ENCODE peak calls at places on chromosomes 4 and X, in eight cellular contexts. D, X, O, N, F, A, Y and U are unnamed samples.

GRCh38 chr4:65502151-65502691 is 168.1 kb downstream of the EPHA5 start:
- DNase-seq in D (no peak), X (no peak), O (no peak), N (no peak), F (no peak), A (no peak), Y (no peak), U (no peak)

GRCh38 chrX:75483935-75484334 is 38.9 kb downstream of the ZDHHC15 start:
- DNase-seq in D (no peak), X (no peak), O (no peak), N (no peak), F (no peak), A (no peak), Y (no peak), U (no peak)

GRCh38 chr4:169621754-169622481 is 1.5 kb downstream of the CLCN3 start:
- DNase-seq in D (no peak), X (no peak), O (no peak), N (no peak), F (no peak), A (no peak), Y (no peak), U (no peak)

GRCh38 chr4:109915385-109916002 is 2.8 kb downstream of the EGF start:
- DNase-seq in D (no peak), X (no peak), O (no peak), N (no peak), F (no peak), A (no peak), Y (no peak), U (no peak)

GRCh38 chrX:135531813-135532212 is 11.4 kb downstream of the INTS6L start:
- DNase-seq in D (no peak), X (no peak), O (no peak), N (no peak), F (no peak), A (no peak), Y (no peak), U (no peak)

GRCh38 chr4:53194727-53195126 is 171.1 kb downstream of the SCFD2 start:
- DNase-seq in D (no peak), X (no peak), O (no peak), N (no peak), F (no peak), A (no peak), Y (no peak), U (no peak)

GRCh38 chr4:124028172-124028571 is 631.6 kb downstream of the SPRY1 start:
- DNase-seq in D (no peak), X (no peak), O (no peak), N (no peak), F (no peak), A (no peak), Y (no peak), U (no peak)

GRCh38 chr4:185682236-185682635 is 129.8 kb downstream of the SORBS2 start:
- DNase-seq in D (no peak), X (no peak), O (no peak), N (no peak), F (no peak), A (no peak), Y (no peak), U (no peak)

GRCh38 chr4:36274158-36274557 is 7.3 kb upstream of the DTHD1 start:
- DNase-seq in D (no peak), X (no peak), O (no peak), N (no peak), F (no peak), A (no peak), Y (no peak), U (no peak)

GRCh38 chr4:114690571-114690970 is 92.0 kb downstream of the UGT8 start:
- DNase-seq in D (no peak), X (no peak), O (no peak), N (no peak), F (no peak), A (no peak), Y (no peak), U (no peak)

GRCh38 chr4:43132010-43132582 is 239.6 kb downstream of the GRXCR1 start:
- DNase-seq in D (no peak), X (peak), O (no peak), N (peak), F (no peak), A (peak), Y (peak), U (peak)

GRCh38 chrX:139691493-139691842 is 16.5 kb downstream of the MCF2 start:
- DNase-seq in D (no peak), X (no peak), O (no peak), N (peak), F (no peak), A (peak), Y (no peak), U (no peak)

GRCh38 chr4:76147454-76148141 is 599 bp downstream of the NUP54 start:
- DNase-seq in D (peak), X (no peak), O (peak), N (no peak), F (peak), A (peak), Y (peak), U (peak)

DNA sequence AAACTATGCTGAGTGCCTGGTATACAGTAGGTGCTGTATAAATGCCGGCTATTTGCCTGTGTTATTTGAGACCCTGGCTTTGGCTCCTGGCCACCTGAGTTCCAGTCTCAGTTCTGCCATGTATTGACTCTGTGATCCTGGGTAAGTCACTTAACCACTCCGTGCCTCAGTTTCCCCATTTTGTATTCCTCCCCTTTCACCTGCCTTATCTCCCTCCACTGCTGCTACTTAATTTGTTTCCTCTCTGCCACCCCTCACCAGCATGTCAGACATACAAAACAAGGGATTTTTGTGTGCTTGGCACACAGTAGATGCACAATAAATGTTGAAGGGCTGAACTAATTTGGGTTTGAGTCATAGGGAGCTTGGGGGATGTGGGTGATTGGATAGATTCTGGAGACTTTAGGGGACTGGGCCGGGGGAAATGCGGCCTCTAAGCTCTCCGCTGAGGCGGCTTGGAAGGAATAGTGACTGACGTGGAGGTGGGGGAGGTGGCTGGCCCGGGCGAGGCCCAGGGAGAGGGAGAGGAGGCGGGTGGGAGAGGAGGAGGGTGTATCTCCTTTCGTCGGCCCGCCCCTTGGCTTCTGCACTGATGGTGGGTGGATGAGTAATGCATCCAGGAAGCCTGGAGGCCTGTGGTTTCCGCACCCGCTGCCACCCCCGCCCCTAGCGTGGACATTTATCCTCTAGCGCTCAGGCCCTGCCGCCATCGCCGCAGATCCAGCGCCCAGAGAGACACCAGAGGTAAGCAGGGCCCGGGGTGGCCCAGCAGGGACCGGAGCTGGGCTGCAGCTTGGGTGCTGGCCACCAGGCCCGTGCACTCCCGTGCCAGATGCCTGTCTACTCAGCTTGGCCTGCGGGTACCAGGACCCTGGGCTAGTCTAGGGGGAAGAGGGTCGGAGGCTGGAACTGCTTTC is at the start of gene TIMP1:
- DNase-seq in D (peak), X (peak), O (peak), N (peak), F (peak), A (peak), Y (peak), U (peak)
- TF ChIP-seq POLR2A in D (peak), X (no peak), O (peak), N (peak), F (no peak), A (no peak), Y (no peak), U (no peak)

DNA sequence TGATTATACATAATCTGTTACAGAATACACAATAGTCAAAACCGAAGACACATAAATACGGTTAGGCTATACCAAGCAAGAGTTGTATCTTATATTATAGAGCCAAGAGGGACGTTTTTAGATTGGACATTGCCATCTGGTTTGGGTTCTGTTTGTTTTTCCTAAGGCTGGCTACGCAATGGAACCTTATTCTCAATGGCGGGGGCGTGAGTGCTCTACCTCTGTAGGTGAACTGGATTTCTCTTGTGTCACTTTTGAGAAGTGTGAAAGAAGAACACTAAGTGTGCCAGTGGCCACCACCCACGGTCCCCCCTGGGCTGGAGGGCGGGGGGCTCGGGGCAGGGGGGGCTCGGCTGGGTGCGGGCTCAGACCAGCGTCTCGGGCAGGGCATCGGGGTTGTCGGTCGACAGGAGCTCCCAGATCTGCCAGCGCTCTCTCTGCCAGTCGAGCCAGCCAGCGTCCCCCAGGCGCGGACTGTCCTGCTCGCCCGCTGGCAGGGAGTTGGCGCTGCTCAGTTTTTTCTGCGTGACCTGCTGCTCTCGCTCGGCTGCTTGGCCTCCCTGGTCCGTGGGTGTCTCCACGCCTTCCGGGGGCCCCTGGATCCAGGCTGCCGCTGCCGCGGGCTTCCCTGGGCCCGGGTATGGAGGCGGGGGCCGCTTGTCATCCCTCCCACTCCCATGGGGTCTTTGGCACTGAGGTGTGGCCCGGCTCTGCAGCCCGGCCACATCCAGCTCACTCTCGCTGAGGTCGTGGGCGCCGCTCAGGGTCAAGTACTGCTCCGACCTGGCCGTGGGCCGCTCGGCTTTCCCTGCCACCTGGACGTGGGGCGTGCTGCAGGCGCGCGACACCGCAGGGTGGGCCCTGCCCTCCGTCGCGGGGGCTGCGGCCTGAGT is 27.6 kb downstream of the HCCS start:
- DNase-seq in D (no peak), X (no peak), O (no peak), N (peak), F (no peak), A (peak), Y (no peak), U (no peak)
- TF ChIP-seq POLR2A in D (no peak), X (no peak), O (no peak), N (no peak), F (no peak), A (no peak), Y (no peak), U (no peak)

GRCh38 chr4:55819634-55820033 is at the start of gene EXOC1L:
- DNase-seq in D (no peak), X (no peak), O (no peak), N (peak), F (no peak), A (no peak), Y (no peak), U (no peak)
- TF ChIP-seq POLR2A in D (no peak), X (no peak), O (no peak), N (no peak), F (no peak), A (no peak), Y (no peak), U (no peak)

GRCh38 chrX:15854712-15855561 is at the start of gene AP1S2:
- DNase-seq in D (peak), X (peak), O (peak), N (peak), F (peak), A (peak), Y (peak), U (peak)
- TF ChIP-seq POLR2A in D (peak), X (peak), O (peak), N (peak), F (peak), A (peak), Y (peak), U (peak)

GRCh38 chr4:119027815-119028214 is 107.8 kb upstream of the MYOZ2 start:
- DNase-seq in D (no peak), X (no peak), O (no peak), N (no peak), F (no peak), A (no peak), Y (no peak), U (no peak)

GRCh38 chr4:119025916-119026661 is 109.5 kb upstream of the MYOZ2 start:
- DNase-seq in D (no peak), X (no peak), O (peak), N (peak), F (no peak), A (no peak), Y (peak), U (no peak)

GRCh38 chr4:119028296-119028695 is 107.3 kb upstream of the MYOZ2 start:
- DNase-seq in D (no peak), X (no peak), O (no peak), N (no peak), F (no peak), A (no peak), Y (no peak), U (no peak)

GRCh38 chr4:119025440-119025839 is 110.2 kb upstream of the MYOZ2 start:
- DNase-seq in D (no peak), X (peak), O (no peak), N (peak), F (no peak), A (no peak), Y (peak), U (no peak)

DNA sequence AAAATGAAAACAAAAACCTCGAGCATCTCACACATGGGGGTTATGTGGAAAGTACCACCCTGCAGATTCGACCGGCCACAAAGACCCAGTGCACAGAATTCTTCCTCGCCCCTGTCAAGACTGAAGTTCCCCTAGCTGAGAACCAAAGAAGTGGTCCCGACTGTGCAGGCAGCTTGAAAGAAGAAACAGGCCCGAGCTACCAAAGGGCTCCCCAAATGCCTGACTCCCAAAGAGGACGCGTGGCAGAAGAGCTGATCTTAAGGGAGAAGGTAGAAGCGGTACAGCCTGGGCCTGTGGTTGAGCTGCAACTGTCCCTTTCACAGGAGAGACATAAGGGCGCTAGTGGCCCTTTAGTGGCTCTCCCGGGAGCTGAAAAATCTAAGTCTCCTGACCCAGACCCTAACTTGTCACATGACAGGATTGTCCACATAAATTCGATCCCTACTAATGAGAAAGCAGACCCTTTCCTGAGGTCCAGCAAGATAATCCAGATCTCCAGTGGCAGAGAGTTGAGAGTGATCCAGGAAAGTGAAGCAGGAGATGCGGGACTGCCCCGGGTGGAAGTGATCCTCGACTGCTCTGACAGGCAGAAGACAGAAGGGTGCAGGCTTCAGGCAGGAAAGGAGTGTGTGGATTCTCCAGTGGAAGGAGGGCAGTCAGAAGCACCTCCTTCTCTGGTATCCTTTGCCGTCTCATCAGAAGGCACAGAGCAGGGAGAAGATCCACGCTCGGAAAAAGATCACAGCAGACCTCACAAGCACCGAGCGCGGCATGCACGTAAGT is 108.8 kb upstream of the MYOZ2 start:
- DNase-seq in D (no peak), X (no peak), O (peak), N (no peak), F (no peak), A (no peak), Y (peak), U (no peak)
- TF ChIP-seq POLR2A in D (peak), X (no peak), O (no peak), N (no peak), F (no peak), A (no peak), Y (peak), U (no peak)

DNA sequence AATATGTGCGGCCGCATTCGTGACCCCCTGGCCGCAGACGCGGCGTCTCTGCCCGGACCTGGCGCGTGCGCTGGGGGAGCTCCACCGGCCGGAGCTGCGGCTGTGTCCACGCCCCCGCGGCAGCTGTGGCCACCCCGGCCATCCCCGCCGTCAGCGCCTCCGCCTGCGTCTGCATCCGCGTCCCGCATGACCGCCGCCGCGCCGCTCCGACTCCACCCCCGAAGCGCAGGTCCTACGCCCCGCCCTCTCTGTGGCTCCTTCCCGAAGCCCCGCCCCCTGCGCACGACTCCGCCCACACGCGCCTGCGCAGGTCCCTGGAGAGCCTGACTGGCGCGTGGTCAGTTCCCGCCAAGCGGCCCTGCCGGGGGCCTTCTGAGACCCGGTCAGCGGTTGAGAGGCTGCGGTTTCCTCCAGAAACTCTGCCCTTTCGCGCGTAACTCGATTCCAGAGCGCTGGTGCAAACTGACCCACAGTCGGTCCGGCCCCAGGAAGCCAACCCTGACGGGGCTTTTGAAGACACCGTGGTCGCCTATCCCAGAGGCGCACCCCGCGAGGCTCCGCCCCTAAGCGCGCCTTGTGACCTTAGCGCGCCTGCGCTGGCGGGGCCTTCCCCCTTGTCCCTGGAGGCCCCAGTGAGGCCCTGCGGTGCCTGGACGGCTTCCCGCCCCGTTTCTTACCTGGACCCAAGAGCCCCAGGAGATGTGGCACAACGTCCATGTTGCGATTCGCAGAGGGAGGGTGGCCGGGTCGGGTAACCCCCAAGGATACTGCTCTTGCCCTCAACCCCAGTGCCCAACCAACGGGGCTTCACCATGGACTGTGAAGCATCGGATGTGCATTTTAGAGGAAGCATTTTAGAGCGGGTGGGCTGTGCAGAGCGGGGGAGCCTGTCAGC is at the start of gene LAGE3:
- DNase-seq in D (peak), X (peak), O (peak), N (peak), F (peak), A (peak), Y (peak), U (peak)
- TF ChIP-seq POLR2A in D (peak), X (peak), O (peak), N (peak), F (no peak), A (peak), Y (peak), U (no peak)

GRCh38 chr4:135283934-135284333 is 1082.3 kb upstream of the PABPC4L start:
- DNase-seq in D (no peak), X (no peak), O (no peak), N (no peak), F (no peak), A (no peak), Y (no peak), U (no peak)
- TF ChIP-seq POLR2A in D (no peak), X (no peak), O (no peak), N (no peak), F (no peak), A (no peak), Y (no peak), U (no peak)

GRCh38 chrX:21838937-21839333 is 482 bp upstream of the MBTPS2 start:
- DNase-seq in D (no peak), X (no peak), O (no peak), N (no peak), F (no peak), A (no peak), Y (no peak), U (no peak)

GRCh38 chrX:21837056-21837455 is 2.4 kb upstream of the MBTPS2 start:
- DNase-seq in D (no peak), X (no peak), O (no peak), N (no peak), F (no peak), A (no peak), Y (no peak), U (no peak)

GRCh38 chrX:21843179-21843578 is 3.8 kb downstream of the MBTPS2 start:
- DNase-seq in D (no peak), X (no peak), O (no peak), N (no peak), F (no peak), A (no peak), Y (no peak), U (no peak)

GRCh38 chrX:21840199-21840557 is 761 bp downstream of the MBTPS2 start:
- DNase-seq in D (no peak), X (no peak), O (no peak), N (no peak), F (no peak), A (no peak), Y (no peak), U (no peak)

DNA sequence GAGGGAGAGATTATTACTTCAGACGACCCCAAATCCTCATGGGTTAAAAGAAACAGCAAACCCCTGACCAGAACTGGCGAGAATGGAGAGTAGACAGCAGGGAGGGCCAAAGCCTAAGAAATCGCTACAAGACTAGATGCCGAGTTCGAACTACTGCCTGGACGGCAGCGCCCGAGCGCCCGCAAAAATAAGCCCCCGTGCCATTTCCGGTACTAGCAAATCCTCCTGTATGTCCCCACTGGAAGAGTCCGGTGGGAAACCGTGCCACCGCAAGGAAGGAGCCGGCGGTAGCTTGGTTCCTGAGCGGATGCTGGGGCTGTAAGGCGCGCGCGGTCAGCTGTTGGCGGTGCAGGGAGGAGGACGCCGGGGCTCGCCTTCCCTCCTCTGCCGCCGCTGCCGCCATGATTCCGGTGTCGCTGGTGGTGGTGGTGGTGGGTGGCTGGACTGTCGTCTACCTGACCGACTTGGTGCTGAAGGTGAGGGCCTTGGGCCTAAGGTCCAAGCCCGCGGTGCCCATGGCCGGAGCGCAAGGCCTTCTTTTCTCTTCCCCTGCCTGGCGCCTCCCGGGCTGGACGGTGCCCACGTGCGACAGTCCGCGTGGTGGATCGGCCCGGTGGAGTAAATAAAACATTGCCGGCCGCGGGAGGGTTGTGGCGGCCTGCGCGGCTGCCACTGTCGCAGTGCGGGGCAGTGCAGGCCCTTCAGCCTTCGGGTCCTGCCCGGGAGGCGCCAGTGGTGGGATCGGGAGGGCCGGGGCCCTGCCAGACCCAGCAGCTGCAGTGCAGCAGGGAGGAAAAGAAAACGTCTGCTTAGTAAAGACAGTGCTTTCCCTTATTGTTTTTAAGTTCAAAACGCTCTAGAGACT is at the start of gene MBTPS2:
- DNase-seq in D (peak), X (peak), O (peak), N (peak), F (peak), A (peak), Y (peak), U (peak)
- TF ChIP-seq POLR2A in D (no peak), X (no peak), O (peak), N (peak), F (no peak), A (peak), Y (peak), U (peak)